ENCODE peak calls at places on chromosomes 6 and 20, in seven cellular contexts. T, G, W, H, A, S and K are unnamed samples.

GRCh38 chr20:43941476-43942212 is 27.0 kb downstream of the TOX2 start:
- DNase-seq in T (no peak), W (no peak), G (no peak), S (no peak), H (peak; percentile 39), A (no peak), K (no peak)

GRCh38 chr20:32877507-32877906 is 18.8 kb downstream of the EFCAB8 start:
- DNase-seq in G (no peak), W (no peak), H (peak; percentile 80), S (no peak), A (no peak), T (no peak), K (no peak)

GRCh38 chr6:144151010-144151727 is 852 bp downstream of the STX11 start:
- DNase-seq in T (no peak), A (no peak), G (no peak), W (no peak), H (no peak), S (no peak), K (no peak)

GRCh38 chr6:7758456-7758855 is 32.6 kb downstream of the BMP6 start:
- DNase-seq in A (no peak), T (no peak), H (peak; percentile 79), G (no peak), W (no peak), S (no peak), K (no peak)

GRCh38 chr6:37489697-37490336 is 9.9 kb downstream of the CCDC167 start:
- DNase-seq in H (no peak), W (peak; percentile 51), G (no peak), S (no peak), A (no peak), T (no peak), K (no peak)

GRCh38 chr6:89612121-89612520 is 26.4 kb downstream of the LYRM2 start:
- DNase-seq in W (peak; percentile 27), A (no peak), G (no peak), T (no peak), H (no peak), S (no peak), K (no peak)

GRCh38 chr6:127821431-127821830 is 79.4 kb downstream of the THEMIS start:
- DNase-seq in G (no peak), W (no peak), A (no peak), H (no peak), T (no peak), S (no peak), K (no peak)

GRCh38 chr20:34049897-34050695 is 56.4 kb downstream of the RALY start:
- DNase-seq in W (no peak), G (no peak), S (no peak), A (no peak), H (no peak), T (no peak), K (no peak)

GRCh38 chr20:36775826-36776225 is 2.3 kb upstream of the DSN1 start:
- DNase-seq in W (no peak), A (no peak), S (no peak), T (no peak), H (no peak), G (no peak), K (no peak)

GRCh38 chr6:29490055-29490454 is 2.3 kb upstream of the MAS1L start:
- DNase-seq in H (no peak), S (no peak), A (no peak), T (no peak), W (no peak), G (no peak), K (no peak)

GRCh38 chr6:93786474-93787330 is 367.3 kb upstream of the EPHA7 start:
- DNase-seq in W (no peak), S (no peak), G (no peak), A (no peak), H (no peak), T (no peak), K (no peak)

GRCh38 chr6:144493035-144493910 is 208.1 kb downstream of the UTRN start:
- DNase-seq in S (no peak), G (no peak), A (no peak), T (no peak), W (no peak), H (peak; percentile 31), K (no peak)

GRCh38 chr6:112269165-112269564 is 14.8 kb upstream of the LAMA4 start:
- DNase-seq in W (no peak), G (no peak), T (no peak), A (no peak), S (peak; percentile 34), H (peak; percentile 31), K (no peak)

GRCh38 chr6:6315660-6316059 is 4.8 kb downstream of the F13A1 start:
- DNase-seq in W (peak; percentile 69), H (peak; percentile 11), A (no peak), T (no peak), S (peak; percentile 43), G (peak; percentile 34), K (no peak)

GRCh38 chr20:32829291-32830005 is 9.7 kb downstream of the MAPRE1 start:
- DNase-seq in W (no peak), A (no peak), H (peak; percentile 24), G (no peak), S (no peak), T (no peak), K (no peak)

DNA sequence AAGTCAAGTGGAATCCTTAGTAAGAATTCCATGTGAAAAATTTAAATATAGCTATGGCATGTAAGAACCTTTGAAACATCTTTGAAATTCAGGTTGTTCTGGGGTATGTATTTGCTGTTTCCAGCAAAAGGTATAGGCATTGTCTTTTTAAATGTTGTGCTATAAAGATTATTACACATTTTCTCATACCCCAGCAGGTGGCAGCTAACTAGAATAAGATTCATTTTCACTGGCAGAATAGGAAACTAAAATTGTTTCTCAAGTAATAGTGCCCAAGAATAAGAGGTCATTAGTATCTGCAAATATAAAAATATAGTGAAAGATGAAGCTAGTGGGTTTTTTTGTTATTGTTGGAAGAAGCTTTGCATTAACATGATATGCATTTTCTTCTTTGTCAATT is 1.8 kb downstream of the GRIK2 start:
- DNase-seq in G (no peak), A (no peak), S (no peak), W (no peak), T (no peak), H (no peak), K (no peak)
- TF ChIP-seq CTCF in G (no peak), A (no peak), S (no peak), W (no peak), T (no peak), H (peak; percentile 35), K (no peak)

DNA sequence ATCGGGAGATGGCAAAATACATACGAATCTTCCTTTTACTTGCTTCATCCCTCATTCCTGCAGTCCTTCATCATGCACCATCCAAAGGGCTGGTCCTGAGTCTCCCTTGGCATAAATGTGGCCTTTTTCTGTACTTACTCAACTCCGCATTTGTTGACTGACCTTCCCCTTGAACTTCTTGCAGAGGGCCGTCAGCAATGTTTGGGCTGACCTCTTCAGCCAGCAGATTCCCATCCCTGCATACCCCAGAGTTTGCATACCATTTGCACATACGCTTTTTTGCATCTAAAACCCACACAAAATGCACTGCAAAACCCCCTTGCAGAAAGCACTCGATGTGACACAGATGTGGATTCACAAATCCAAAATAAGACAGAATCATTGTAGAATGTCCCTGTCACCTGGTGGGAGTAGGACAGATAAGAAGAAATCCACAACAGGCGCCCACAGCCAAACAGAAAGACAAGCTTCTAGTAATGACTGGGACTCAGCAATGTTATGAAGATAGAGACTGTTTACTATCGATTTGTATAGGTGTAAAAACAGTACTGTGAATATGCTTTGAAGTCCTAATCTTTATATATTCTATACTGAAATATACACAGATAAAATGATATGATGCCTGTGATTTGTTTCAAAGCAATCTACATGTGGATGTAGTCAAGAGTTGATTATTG is 45.8 kb downstream of the TBC1D7 start:
- DNase-seq in S (no peak), T (no peak), A (no peak), H (no peak), G (no peak), W (no peak), K (no peak)
- TF ChIP-seq POLR2A in S (no peak), T (no peak), A (no peak), H (no peak), G (no peak), W (no peak), K (no peak)

GRCh38 chr6:34917626-34918285 is 28.7 kb downstream of the ANKS1A start:
- DNase-seq in S (no peak), G (no peak), T (no peak), H (no peak), A (no peak), W (no peak), K (no peak)
- H3K4me1 ChIP-seq in S (peaks cover 24% of the 10 kb centered on the region), G (peaks cover 12% of the 10 kb centered on the region), T (peaks cover 15% of the 10 kb centered on the region), H (peaks cover 1% of the 10 kb centered on the region), A (peaks cover 9% of the 10 kb centered on the region), W (no peaks in the 10 kb centered on the region), K (no peaks in the 10 kb centered on the region)

GRCh38 chr20:62900692-62901584 is 25.4 kb downstream of the DIDO1 start:
- DNase-seq in T (no peak), A (no peak), G (no peak), W (no peak), H (no peak), S (no peak), K (peak; percentile 71)
- TF ChIP-seq CTCF in T (no peak), A (no peak), G (no peak), W (no peak), H (peak; percentile 20), S (no peak), K (no peak)

GRCh38 chr6:156777866-156778614 is 862 bp downstream of the ARID1B start:
- DNase-seq in A (peak; percentile 94), H (peak; percentile 49), W (peak; percentile 52), G (no peak), T (peak; percentile 67), S (peak; percentile 64), K (peak; percentile 36)
- TF ChIP-seq POLR2A in A (peak; percentile 23), H (peak; percentile 47), W (peak; percentile 65), G (peak; percentile 23), T (no peak), S (no peak), K (peak; percentile 37)

GRCh38 chr20:13249118-13249859 is 28.2 kb downstream of the ISM1 start:
- DNase-seq in W (no peak), H (no peak), S (no peak), G (no peak), A (no peak), T (no peak), K (peak; percentile 23)

GRCh38 chr20:13245250-13245723 is 24.2 kb downstream of the ISM1 start:
- DNase-seq in A (no peak), S (no peak), W (no peak), T (no peak), H (no peak), G (no peak), K (no peak)

GRCh38 chr20:13238001-13238653 is 17.1 kb downstream of the ISM1 start:
- DNase-seq in W (no peak), S (no peak), T (no peak), A (no peak), G (no peak), H (no peak), K (no peak)

DNA sequence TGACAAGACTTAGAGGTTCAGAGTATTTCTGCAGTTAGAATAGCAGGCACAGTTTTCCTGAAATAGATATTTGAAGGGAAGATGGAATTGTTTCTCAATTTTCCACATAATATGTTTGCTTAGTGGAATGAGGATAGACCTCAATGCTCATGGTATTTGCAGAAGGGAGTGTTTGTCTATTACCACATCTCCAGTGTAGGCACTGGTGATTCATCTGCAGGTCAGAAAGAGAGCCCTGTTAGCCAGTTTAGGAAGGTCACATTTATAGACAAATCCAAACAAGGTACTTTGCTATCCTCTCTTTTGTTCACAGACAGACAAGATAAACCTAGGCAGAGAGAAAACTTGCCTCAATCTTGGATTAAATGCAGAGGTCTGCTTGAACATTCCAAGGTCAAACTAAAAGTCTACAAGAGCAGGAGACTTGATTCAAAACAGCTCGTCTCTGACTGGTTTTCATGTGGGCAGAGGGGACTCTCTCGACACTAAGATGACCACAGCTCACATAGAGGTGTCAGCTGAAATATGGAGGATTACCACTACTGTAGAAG is 22.8 kb downstream of the ISM1 start:
- DNase-seq in W (no peak), G (no peak), S (no peak), A (no peak), T (no peak), H (no peak), K (no peak)
- H3K4me1 ChIP-seq in W (no peaks in the 10 kb centered on the region), G (no peaks in the 10 kb centered on the region), S (no peaks in the 10 kb centered on the region), A (no peaks in the 10 kb centered on the region), T (no peaks in the 10 kb centered on the region), H (no peaks in the 10 kb centered on the region), K (no peaks in the 10 kb centered on the region)